ENCODE peak calls at places on chromosomes 7 and 10, in eight cellular contexts. G is mammary epithelial cell, X is GM23338, B is fibroblast of pulmonary artery, Z is spleen, N is mucosa of descending colon, Y is breast epithelium, R is lung. T is an unnamed sample.

GRCh38 chr10:75395171-75395954 is 6.2 kb downstream of the ZNF503 start:
- DNase-seq in G (peak), X (peak), B (no peak), Z (peak), N (peak), Y (no peak), R (peak), T (no peak)

GRCh38 chr7:102917436-102918353 is 4.9 kb downstream of the LRRC17 start:
- DNase-seq in G (no peak), X (peak), B (peak), Z (no peak), N (no peak), Y (no peak), R (no peak), T (no peak)

GRCh38 chr7:108128514-108128913 is 1.6 kb downstream of the LAMB4 start:
- DNase-seq in G (no peak), X (no peak), B (no peak), Z (no peak), N (no peak), Y (no peak), R (no peak), T (no peak)

GRCh38 chr10:92011560-92012214 is 88.1 kb downstream of the BTAF1 start:
- DNase-seq in G (peak), X (no peak), B (peak), Z (no peak), N (no peak), Y (no peak), R (no peak), T (no peak)

GRCh38 chr10:18400911-18401260 is 250.5 kb downstream of the NSUN6 start:
- DNase-seq in G (no peak), X (peak), B (no peak), Z (no peak), N (peak), Y (no peak), R (no peak), T (no peak)

GRCh38 chr10:71433116-71433982 is 36.6 kb downstream of the CDH23 start:
- DNase-seq in G (no peak), X (no peak), B (no peak), Z (peak), N (no peak), Y (no peak), R (no peak), T (no peak)

GRCh38 chr7:11185179-11185578 is 211.5 kb downstream of the PHF14 start:
- DNase-seq in G (no peak), X (peak), B (peak), Z (no peak), N (no peak), Y (no peak), R (no peak), T (no peak)

GRCh38 chr10:52741851-52742250 is 30.7 kb downstream of the MBL2 start:
- DNase-seq in G (peak), X (no peak), B (no peak), Z (no peak), N (no peak), Y (no peak), R (no peak), T (no peak)

GRCh38 chr7:121107923-121108498 is 119.5 kb downstream of the CPED1 start:
- DNase-seq in G (peak), X (peak), B (peak), Z (no peak), N (no peak), Y (no peak), R (no peak), T (no peak)

GRCh38 chr7:17622443-17622842 is 317.9 kb downstream of the SNX13 start:
- DNase-seq in G (no peak), X (no peak), B (no peak), Z (no peak), N (no peak), Y (no peak), R (no peak), T (no peak)

GRCh38 chr10:6239213-6239991 is 36.7 kb downstream of the PFKFB3 start:
- DNase-seq in G (peak), X (no peak), B (peak), Z (no peak), N (no peak), Y (peak), R (peak), T (peak)

GRCh38 chr10:33150146-33150545 is 184.3 kb downstream of the NRP1 start:
- DNase-seq in G (no peak), X (no peak), B (no peak), Z (no peak), N (no peak), Y (no peak), R (no peak), T (no peak)

GRCh38 chr7:28224675-28225074 is 44.1 kb upstream of the JAZF1 start:
- DNase-seq in G (no peak), X (no peak), B (no peak), Z (no peak), N (no peak), Y (no peak), R (no peak), T (no peak)

GRCh38 chr7:138752568-138753518 is 45.0 kb upstream of the TMEM213 start:
- DNase-seq in G (peak), X (peak), B (no peak), Z (peak), N (peak), Y (peak), R (no peak), T (peak)

GRCh38 chr7:87671-88070 is 104.7 kb upstream of the FAM20C start:
- DNase-seq in G (no peak), X (no peak), B (no peak), Z (no peak), N (no peak), Y (no peak), R (no peak), T (no peak)

GRCh38 chr7:184768-185264 is 7.6 kb upstream of the FAM20C start:
- DNase-seq in G (no peak), X (no peak), B (no peak), Z (no peak), N (no peak), Y (no peak), R (no peak), T (no peak)

GRCh38 chr10:77756319-77757232 is 119.0 kb upstream of the KCNMA1 start:
- DNase-seq in G (peak), X (peak), B (peak), Z (no peak), N (peak), Y (no peak), R (no peak), T (peak)

GRCh38 chr7:125444864-125445263 is 515.2 kb upstream of the POT1 start:
- DNase-seq in G (no peak), X (no peak), B (no peak), Z (no peak), N (no peak), Y (no peak), R (no peak), T (no peak)

GRCh38 chr7:70506463-70506862 is 625.5 kb upstream of the GALNT17 start:
- DNase-seq in G (no peak), X (peak), B (no peak), Z (no peak), N (no peak), Y (no peak), R (no peak), T (peak)

GRCh38 chr7:39950473-39951155 is 558 bp downstream of the CDK13 start:
- DNase-seq in G (no peak), X (peak), B (peak), Z (peak), N (peak), Y (peak), R (peak), T (peak)

GRCh38 chr10:13686331-13686752 is 99.6 kb downstream of the PRPF18 start:
- DNase-seq in G (no peak), X (no peak), B (peak), Z (peak), N (no peak), Y (no peak), R (no peak), T (no peak)

DNA sequence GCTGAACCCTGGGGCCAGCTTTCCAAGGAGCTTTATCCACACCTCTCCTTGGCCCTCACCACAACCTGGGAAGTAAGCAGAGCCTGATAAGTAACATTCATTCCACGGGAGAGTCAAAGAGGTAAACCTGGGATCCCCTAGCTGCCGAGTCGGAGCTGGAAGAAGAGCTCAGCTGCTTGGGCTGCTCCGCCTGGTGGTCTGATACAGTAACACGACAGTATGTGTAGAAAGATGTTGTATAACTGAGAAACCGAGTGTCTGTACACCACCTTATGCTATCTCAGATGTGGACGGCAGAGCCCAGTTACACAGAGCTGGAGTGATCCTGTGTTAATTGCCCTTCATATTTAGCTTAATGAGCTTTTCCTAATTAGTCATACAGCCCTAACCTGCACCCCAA is 151.3 kb upstream of the KMT2E start:
- DNase-seq in G (no peak), X (peak), B (peak), Z (no peak), N (no peak), Y (no peak), R (no peak), T (peak)
- TF ChIP-seq CTCF in G (peak), X (peak), B (peak), Z (no peak), N (no peak), Y (no peak), R (no peak), T (peak)

GRCh38 chr10:12062754-12063482 is 5.8 kb upstream of the DHTKD1 start:
- DNase-seq in G (no peak), X (no peak), B (no peak), Z (peak), N (no peak), Y (no peak), R (no peak), T (no peak)

GRCh38 chr10:12067336-12067735 is 1.4 kb upstream of the DHTKD1 start:
- DNase-seq in G (peak), X (no peak), B (peak), Z (no peak), N (no peak), Y (no peak), R (no peak), T (no peak)

GRCh38 chr10:12063483-12063818 is 5.3 kb upstream of the DHTKD1 start:
- DNase-seq in G (no peak), X (no peak), B (no peak), Z (no peak), N (no peak), Y (no peak), R (no peak), T (no peak)

GRCh38 chr10:12073526-12073925 is 4.8 kb downstream of the DHTKD1 start:
- DNase-seq in G (no peak), X (no peak), B (no peak), Z (no peak), N (no peak), Y (no peak), R (no peak), T (no peak)

DNA sequence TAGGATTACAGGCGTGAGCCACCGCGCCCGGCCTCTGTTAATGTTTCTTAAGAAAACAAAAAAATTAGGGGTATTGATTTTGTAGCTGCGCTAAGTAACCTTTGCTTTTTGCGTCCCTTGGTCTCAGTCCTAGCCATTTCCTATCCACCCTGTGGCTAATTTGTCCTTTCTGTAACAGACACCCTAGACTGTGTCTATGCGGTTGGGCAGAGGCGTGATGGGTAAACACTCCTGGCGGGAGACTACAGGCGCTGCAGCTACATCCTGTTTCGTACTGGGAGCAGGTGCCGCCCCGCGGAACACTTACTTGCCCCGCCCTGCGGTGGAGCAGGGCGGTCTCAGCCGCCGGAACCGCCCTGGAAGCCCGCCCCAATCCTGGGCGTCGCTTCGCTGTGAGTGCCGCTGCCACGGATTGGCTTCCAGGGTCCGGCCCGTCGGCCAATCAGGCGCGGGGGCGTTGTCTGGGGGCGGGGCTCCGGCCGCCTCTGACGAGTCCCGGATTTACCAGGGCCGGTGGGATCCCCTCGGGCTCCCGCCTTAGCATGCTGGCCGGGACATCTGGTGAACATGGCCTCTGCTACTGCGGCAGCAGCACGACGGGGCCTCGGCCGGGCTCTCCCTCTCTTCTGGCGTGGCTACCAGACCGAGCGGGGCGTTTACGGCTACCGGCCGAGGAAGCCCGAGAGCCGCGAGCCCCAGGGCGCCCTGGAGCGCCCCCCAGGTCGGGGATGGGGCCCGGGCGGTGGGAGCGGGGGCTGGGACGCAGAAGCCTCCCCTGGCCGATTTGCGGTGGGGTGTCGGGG is at the start of gene DHTKD1:
- DNase-seq in G (peak), X (peak), B (peak), Z (peak), N (peak), Y (peak), R (peak), T (peak)
- H3K4me3 ChIP-seq in G (peak), X (peak), B (peak), Z (peak), N (peak), Y (peak), R (peak), T (peak)

GRCh38 chr7:143372070-143372469 is 9.1 kb upstream of the ZYX start:
- DNase-seq in G (peak), X (no peak), B (peak), Z (peak), N (peak), Y (no peak), R (no peak), T (no peak)
- TF ChIP-seq CTCF in G (peak), X (peak), B (no peak), Z (no peak), N (no peak), Y (no peak), R (no peak), T (no peak)

GRCh38 chr10:59823111-59823510 is 69.9 kb upstream of the MRLN start:
- DNase-seq in G (no peak), X (no peak), B (no peak), Z (no peak), N (no peak), Y (no peak), R (no peak), T (no peak)
- H3K4me3 ChIP-seq in G (no peak), X (no peak), B (no peak), Z (no peak), N (no peak), Y (no peak), R (no peak), T (no peak)

GRCh38 chr10:131943021-131943814 is 38.5 kb downstream of the BNIP3 start:
- DNase-seq in G (no peak), X (peak), B (peak), Z (peak), N (no peak), Y (no peak), R (no peak), T (peak)
- TF ChIP-seq CTCF in G (peak), X (peak), B (peak), Z (no peak), N (no peak), Y (no peak), R (no peak), T (peak)

DNA sequence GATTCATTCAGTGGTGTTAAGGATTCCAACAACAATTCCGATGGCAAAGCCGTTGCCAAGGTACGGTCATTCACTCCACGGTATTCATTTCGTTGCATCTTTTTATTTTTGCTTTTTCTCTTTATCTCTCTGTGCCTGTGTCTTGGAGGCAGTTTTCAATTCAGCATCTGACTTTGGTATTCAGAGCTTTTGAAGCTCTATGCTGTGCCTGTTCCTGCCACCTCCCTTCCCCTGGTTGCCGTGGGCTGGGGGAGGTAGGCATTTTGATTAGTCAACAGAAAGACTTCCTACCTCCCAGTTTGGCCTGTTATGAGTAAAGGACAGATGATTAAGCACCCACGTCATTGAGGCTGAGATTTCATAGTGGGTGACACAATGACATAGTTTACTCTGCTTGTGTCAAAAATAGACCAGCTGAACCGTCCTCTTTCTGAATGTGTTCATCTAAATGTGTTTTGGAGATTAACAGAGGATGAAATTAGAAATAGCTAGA is 149.5 kb downstream of the ARID5B start:
- DNase-seq in G (peak), X (peak), B (peak), Z (no peak), N (no peak), Y (no peak), R (peak), T (no peak)
- H3K4me3 ChIP-seq in G (peak), X (no peak), B (peak), Z (peak), N (no peak), Y (peak), R (no peak), T (no peak)

DNA sequence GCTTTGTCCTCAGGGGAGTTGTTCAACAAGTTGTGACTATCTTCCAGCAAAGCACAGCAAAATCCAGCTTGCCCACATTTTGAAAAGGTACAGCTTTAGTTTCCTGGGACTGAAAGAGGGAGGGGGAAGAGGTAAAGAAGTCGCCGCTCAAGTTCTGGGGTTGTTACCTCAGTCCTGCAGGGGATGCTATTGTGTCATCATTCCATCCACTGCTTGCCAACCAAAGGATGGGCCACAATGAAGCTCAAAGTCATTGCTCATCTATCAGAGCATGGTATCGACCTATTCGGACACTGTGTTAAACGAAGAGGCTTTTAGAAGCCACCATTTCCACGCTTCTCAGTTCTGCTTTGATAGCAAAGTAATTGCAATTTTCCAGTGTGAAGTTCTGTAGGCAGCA is 34.3 kb downstream of the NPY start:
- DNase-seq in G (no peak), X (peak), B (peak), Z (no peak), N (no peak), Y (no peak), R (no peak), T (peak)
- TF ChIP-seq CTCF in G (peak), X (peak), B (peak), Z (no peak), N (no peak), Y (no peak), R (no peak), T (peak)